ENCODE peak calls at places on chromosomes 13 and 19, in five cellular contexts. One of them, this sample, is unnamed.

GRCh38 chr19:41373993-41374392 is 2.3 kb upstream of the TMEM91 start:
- DNase-seq in progenitor cell of endocrine pancreas: no peak
- DNase-seq in type B pancreatic cell: no peak
- DNase-seq in heart right ventricle: peak; percentile 89
- DNase-seq in astrocyte of the cerebellum: peak; percentile 86
- DNase-seq in this sample: no peak

GRCh38 chr13:45587897-45588296 is 27.6 kb downstream of the ERICH6B start:
- DNase-seq in progenitor cell of endocrine pancreas: no peak
- DNase-seq in type B pancreatic cell: no peak
- DNase-seq in heart right ventricle: no peak
- DNase-seq in astrocyte of the cerebellum: no peak
- DNase-seq in this sample: no peak

GRCh38 chr19:51441410-51442390 is 16.6 kb downstream of the SIGLEC8 start:
- DNase-seq in progenitor cell of endocrine pancreas: no peak
- DNase-seq in type B pancreatic cell: peak; percentile 16
- DNase-seq in heart right ventricle: no peak
- DNase-seq in astrocyte of the cerebellum: no peak
- DNase-seq in this sample: no peak

GRCh38 chr19:10850631-10851030 is 2.4 kb downstream of the C19orf38 start:
- DNase-seq in progenitor cell of endocrine pancreas: no peak
- DNase-seq in type B pancreatic cell: no peak
- DNase-seq in heart right ventricle: no peak
- DNase-seq in astrocyte of the cerebellum: no peak
- DNase-seq in this sample: no peak

GRCh38 chr13:84651288-84651687 is 769.0 kb upstream of the SLITRK1 start:
- DNase-seq in progenitor cell of endocrine pancreas: no peak
- DNase-seq in type B pancreatic cell: no peak
- DNase-seq in heart right ventricle: no peak
- DNase-seq in astrocyte of the cerebellum: peak; percentile 54
- DNase-seq in this sample: peak; percentile 80

GRCh38 chr13:70249332-70250064 is 141.2 kb upstream of the KLHL1 start:
- DNase-seq in progenitor cell of endocrine pancreas: no peak
- DNase-seq in type B pancreatic cell: no peak
- DNase-seq in heart right ventricle: no peak
- DNase-seq in astrocyte of the cerebellum: peak; percentile 2
- DNase-seq in this sample: peak; percentile 84

GRCh38 chr13:38821753-38822551 is 135.1 kb downstream of the FREM2 start:
- DNase-seq in progenitor cell of endocrine pancreas: no peak
- DNase-seq in type B pancreatic cell: no peak
- DNase-seq in heart right ventricle: no peak
- DNase-seq in astrocyte of the cerebellum: no peak
- DNase-seq in this sample: no peak

GRCh38 chr13:48066310-48066989 is 28.5 kb downstream of the MED4 start:
- DNase-seq in progenitor cell of endocrine pancreas: no peak
- DNase-seq in type B pancreatic cell: no peak
- DNase-seq in heart right ventricle: no peak
- DNase-seq in astrocyte of the cerebellum: no peak
- DNase-seq in this sample: no peak

GRCh38 chr13:36787181-36787580 is 31.8 kb upstream of the RFXAP start:
- DNase-seq in progenitor cell of endocrine pancreas: no peak
- DNase-seq in type B pancreatic cell: no peak
- DNase-seq in heart right ventricle: no peak
- DNase-seq in astrocyte of the cerebellum: no peak
- DNase-seq in this sample: no peak

GRCh38 chr13:63124863-63125262 is 1709.2 kb upstream of the PCDH20 start:
- DNase-seq in progenitor cell of endocrine pancreas: no peak
- DNase-seq in type B pancreatic cell: no peak
- DNase-seq in heart right ventricle: no peak
- DNase-seq in astrocyte of the cerebellum: peak; percentile 15
- DNase-seq in this sample: no peak

GRCh38 chr13:106238690-106239089 is 296.8 kb downstream of the EFNB2 start:
- DNase-seq in progenitor cell of endocrine pancreas: no peak
- DNase-seq in type B pancreatic cell: no peak
- DNase-seq in heart right ventricle: no peak
- DNase-seq in astrocyte of the cerebellum: no peak
- DNase-seq in this sample: no peak

GRCh38 chr19:408441-409005 is 424 bp downstream of the C2CD4C start:
- DNase-seq in progenitor cell of endocrine pancreas: no peak
- DNase-seq in type B pancreatic cell: no peak
- DNase-seq in heart right ventricle: no peak
- DNase-seq in astrocyte of the cerebellum: no peak
- DNase-seq in this sample: no peak

GRCh38 chr13:34174671-34175145 is 356.8 kb downstream of the RFC3 start:
- DNase-seq in progenitor cell of endocrine pancreas: no peak
- DNase-seq in type B pancreatic cell: no peak
- DNase-seq in heart right ventricle: no peak
- DNase-seq in astrocyte of the cerebellum: no peak
- DNase-seq in this sample: no peak

GRCh38 chr13:83780201-83780600 is 102.1 kb downstream of the SLITRK1 start:
- DNase-seq in progenitor cell of endocrine pancreas: no peak
- DNase-seq in type B pancreatic cell: no peak
- DNase-seq in heart right ventricle: no peak
- DNase-seq in astrocyte of the cerebellum: no peak
- DNase-seq in this sample: no peak

GRCh38 chr19:17329768-17330545 is 4.7 kb downstream of the ANO8 start:
- DNase-seq in progenitor cell of endocrine pancreas: no peak
- DNase-seq in type B pancreatic cell: no peak
- DNase-seq in heart right ventricle: no peak
- DNase-seq in astrocyte of the cerebellum: no peak
- DNase-seq in this sample: no peak

GRCh38 chr13:40452741-40453665 is 213.4 kb downstream of the FOXO1 start:
- DNase-seq in progenitor cell of endocrine pancreas: no peak
- DNase-seq in type B pancreatic cell: no peak
- DNase-seq in heart right ventricle: no peak
- DNase-seq in astrocyte of the cerebellum: peak; percentile 19
- DNase-seq in this sample: no peak

GRCh38 chr13:46621133-46621532 is 68.2 kb downstream of the LRCH1 start:
- DNase-seq in progenitor cell of endocrine pancreas: no peak
- DNase-seq in type B pancreatic cell: no peak
- DNase-seq in heart right ventricle: no peak
- DNase-seq in astrocyte of the cerebellum: no peak
- DNase-seq in this sample: no peak

GRCh38 chr13:72985610-72986009 is 73.2 kb upstream of the KLF5 start:
- DNase-seq in progenitor cell of endocrine pancreas: no peak
- DNase-seq in type B pancreatic cell: no peak
- DNase-seq in heart right ventricle: no peak
- DNase-seq in astrocyte of the cerebellum: no peak
- DNase-seq in this sample: no peak

GRCh38 chr19:46861691-46862503 is 1.1 kb downstream of the ARHGAP35 start:
- DNase-seq in progenitor cell of endocrine pancreas: no peak
- DNase-seq in type B pancreatic cell: no peak
- DNase-seq in heart right ventricle: peak; percentile 22
- DNase-seq in astrocyte of the cerebellum: no peak
- DNase-seq in this sample: no peak

GRCh38 chr19:45144431-45145269 is 16.1 kb downstream of the NKPD1 start:
- DNase-seq in progenitor cell of endocrine pancreas: no peak
- DNase-seq in type B pancreatic cell: no peak
- DNase-seq in heart right ventricle: no peak
- DNase-seq in astrocyte of the cerebellum: no peak
- DNase-seq in this sample: no peak

GRCh38 chr19:11617207-11618062 is 20.2 kb downstream of the ZNF627 start:
- DNase-seq in progenitor cell of endocrine pancreas: no peak
- DNase-seq in type B pancreatic cell: no peak
- DNase-seq in heart right ventricle: no peak
- DNase-seq in astrocyte of the cerebellum: no peak
- DNase-seq in this sample: no peak

GRCh38 chr19:10228393-10228792 is 2.7 kb downstream of the S1PR2 start:
- DNase-seq in progenitor cell of endocrine pancreas: no peak
- DNase-seq in type B pancreatic cell: no peak
- DNase-seq in heart right ventricle: no peak
- DNase-seq in astrocyte of the cerebellum: no peak
- DNase-seq in this sample: no peak

GRCh38 chr19:42468273-42468796 is 25.6 kb upstream of the CXCL17 start:
- DNase-seq in progenitor cell of endocrine pancreas: no peak
- DNase-seq in type B pancreatic cell: no peak
- DNase-seq in heart right ventricle: no peak
- DNase-seq in astrocyte of the cerebellum: no peak
- DNase-seq in this sample: no peak

GRCh38 chr19:56348289-56348877 is 33.7 kb upstream of the ZSCAN5A start:
- DNase-seq in progenitor cell of endocrine pancreas: no peak
- DNase-seq in type B pancreatic cell: no peak
- DNase-seq in heart right ventricle: no peak
- DNase-seq in astrocyte of the cerebellum: no peak
- DNase-seq in this sample: no peak

GRCh38 chr13:95822303-95822702 is 145.4 kb downstream of the DNAJC3 start:
- DNase-seq in progenitor cell of endocrine pancreas: no peak
- DNase-seq in type B pancreatic cell: no peak
- DNase-seq in heart right ventricle: no peak
- DNase-seq in astrocyte of the cerebellum: no peak
- DNase-seq in this sample: no peak

GRCh38 chr13:104984296-104984818 is 1551.1 kb downstream of the EFNB2 start:
- DNase-seq in progenitor cell of endocrine pancreas: no peak
- DNase-seq in type B pancreatic cell: no peak
- DNase-seq in heart right ventricle: peak; percentile 24
- DNase-seq in astrocyte of the cerebellum: peak; percentile 84
- DNase-seq in this sample: peak; percentile 26

GRCh38 chr13:41236369-41236768 is 27.0 kb downstream of the MTRF1 start:
- DNase-seq in progenitor cell of endocrine pancreas: no peak
- DNase-seq in type B pancreatic cell: no peak
- DNase-seq in heart right ventricle: no peak
- DNase-seq in astrocyte of the cerebellum: no peak
- DNase-seq in this sample: no peak

DNA sequence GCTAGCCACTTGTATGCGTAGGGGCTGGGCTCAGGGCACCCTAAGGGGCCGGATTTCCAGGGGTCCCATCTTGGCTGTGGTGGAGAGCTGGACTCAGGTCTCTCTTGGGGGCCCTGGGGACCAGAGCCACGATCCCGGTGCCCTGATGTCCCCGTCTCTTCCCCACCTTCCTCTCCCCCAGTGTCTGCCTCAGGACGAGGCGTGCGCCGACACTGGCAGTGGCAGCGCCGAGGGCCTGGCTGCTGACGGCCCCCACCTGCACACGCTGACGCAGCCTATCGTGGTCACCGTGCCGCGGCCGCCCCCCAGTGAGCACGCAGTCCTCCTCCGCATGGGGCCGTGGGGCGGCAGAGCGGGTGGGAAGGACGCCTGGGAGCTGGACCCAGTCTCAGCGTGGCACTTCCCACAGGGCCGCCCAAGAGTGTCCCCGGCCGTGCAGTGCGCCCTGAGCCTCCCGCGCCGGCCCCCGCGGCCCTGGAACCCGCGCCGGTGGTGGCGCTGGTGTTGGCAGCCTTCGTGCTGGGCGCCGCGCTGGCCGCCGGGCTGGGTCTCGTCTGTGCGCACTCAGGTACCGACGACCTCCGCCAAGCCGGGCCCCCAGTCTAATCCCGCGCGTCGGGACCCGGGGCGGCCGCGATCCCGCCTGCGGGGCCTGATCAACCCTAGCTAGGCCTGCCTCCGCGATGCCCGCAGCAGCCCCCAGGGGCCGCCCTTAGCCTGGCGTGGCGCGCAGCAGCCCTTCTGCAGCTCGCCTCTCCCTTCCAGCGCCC is 2.7 kb upstream of the SNAPC2 start:
- DNase-seq in progenitor cell of endocrine pancreas: no peak
- DNase-seq in type B pancreatic cell: no peak
- DNase-seq in heart right ventricle: peak; percentile 57
- DNase-seq in astrocyte of the cerebellum: no peak
- DNase-seq in this sample: no peak
- TF ChIP-seq CTCF in progenitor cell of endocrine pancreas: peak; percentile 63
- TF ChIP-seq CTCF in type B pancreatic cell: peak; percentile 70
- TF ChIP-seq CTCF in heart right ventricle: peak; percentile 43
- TF ChIP-seq CTCF in astrocyte of the cerebellum: peak; percentile 74
- TF ChIP-seq CTCF in this sample: peak; percentile 55

GRCh38 chr13:88005188-88005587 is 334.0 kb downstream of the SLITRK5 start:
- DNase-seq in progenitor cell of endocrine pancreas: no peak
- DNase-seq in type B pancreatic cell: no peak
- DNase-seq in heart right ventricle: no peak
- DNase-seq in astrocyte of the cerebellum: no peak
- DNase-seq in this sample: no peak
- TF ChIP-seq CTCF in progenitor cell of endocrine pancreas: no peak
- TF ChIP-seq CTCF in type B pancreatic cell: no peak
- TF ChIP-seq CTCF in heart right ventricle: no peak
- TF ChIP-seq CTCF in astrocyte of the cerebellum: no peak
- TF ChIP-seq CTCF in this sample: peak; percentile 5

GRCh38 chr19:39085392-39085791 is 1.2 kb downstream of the ACP7 start:
- DNase-seq in progenitor cell of endocrine pancreas: no peak
- DNase-seq in type B pancreatic cell: no peak
- DNase-seq in heart right ventricle: no peak
- DNase-seq in astrocyte of the cerebellum: no peak
- DNase-seq in this sample: no peak

GRCh38 chr19:39086401-39086800 is 2.2 kb downstream of the ACP7 start:
- DNase-seq in progenitor cell of endocrine pancreas: no peak
- DNase-seq in type B pancreatic cell: no peak
- DNase-seq in heart right ventricle: no peak
- DNase-seq in astrocyte of the cerebellum: no peak
- DNase-seq in this sample: no peak

GRCh38 chr19:39087907-39088686 is 3.9 kb downstream of the ACP7 start:
- DNase-seq in progenitor cell of endocrine pancreas: no peak
- DNase-seq in type B pancreatic cell: no peak
- DNase-seq in heart right ventricle: no peak
- DNase-seq in astrocyte of the cerebellum: no peak
- DNase-seq in this sample: no peak

GRCh38 chr19:39093761-39094160 is 9.6 kb downstream of the ACP7 start:
- DNase-seq in progenitor cell of endocrine pancreas: no peak
- DNase-seq in type B pancreatic cell: no peak
- DNase-seq in heart right ventricle: no peak
- DNase-seq in astrocyte of the cerebellum: no peak
- DNase-seq in this sample: no peak

DNA sequence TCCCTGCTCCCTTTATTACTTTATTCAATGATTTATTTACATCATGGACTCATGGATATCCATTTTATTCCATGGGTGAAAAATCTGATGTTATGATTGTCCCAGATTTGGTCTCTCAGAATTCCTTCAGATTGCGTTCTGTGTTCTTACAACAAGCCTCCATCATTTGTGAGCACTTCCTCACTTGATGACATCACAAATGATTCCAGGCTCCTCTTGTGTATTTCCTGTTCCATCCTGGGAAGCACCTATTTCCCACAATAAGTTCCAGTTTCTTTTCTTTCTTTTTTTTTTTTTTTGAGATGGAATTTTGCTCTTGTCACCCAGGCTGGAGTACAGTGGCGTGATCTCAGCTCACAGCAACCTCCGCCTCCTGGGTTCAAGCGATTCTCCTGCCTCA is 6.7 kb downstream of the ACP7 start:
- DNase-seq in progenitor cell of endocrine pancreas: no peak
- DNase-seq in type B pancreatic cell: no peak
- DNase-seq in heart right ventricle: no peak
- DNase-seq in astrocyte of the cerebellum: no peak
- DNase-seq in this sample: no peak
- TF ChIP-seq CTCF in progenitor cell of endocrine pancreas: no peak
- TF ChIP-seq CTCF in type B pancreatic cell: no peak
- TF ChIP-seq CTCF in heart right ventricle: no peak
- TF ChIP-seq CTCF in astrocyte of the cerebellum: no peak
- TF ChIP-seq CTCF in this sample: no peak

GRCh38 chr19:33249740-33250366 is 24.2 kb upstream of the SLC7A10 start:
- DNase-seq in progenitor cell of endocrine pancreas: no peak
- DNase-seq in type B pancreatic cell: no peak
- DNase-seq in heart right ventricle: no peak
- DNase-seq in astrocyte of the cerebellum: no peak
- DNase-seq in this sample: no peak

GRCh38 chr19:33250500-33250899 is 24.9 kb upstream of the SLC7A10 start:
- DNase-seq in progenitor cell of endocrine pancreas: no peak
- DNase-seq in type B pancreatic cell: no peak
- DNase-seq in heart right ventricle: no peak
- DNase-seq in astrocyte of the cerebellum: no peak
- DNase-seq in this sample: no peak

GRCh38 chr19:33252418-33252962 is 26.8 kb upstream of the SLC7A10 start:
- DNase-seq in progenitor cell of endocrine pancreas: no peak
- DNase-seq in type B pancreatic cell: no peak
- DNase-seq in heart right ventricle: no peak
- DNase-seq in astrocyte of the cerebellum: no peak
- DNase-seq in this sample: no peak

GRCh38 chr19:33251526-33252090 is 26.0 kb upstream of the SLC7A10 start:
- DNase-seq in progenitor cell of endocrine pancreas: no peak
- DNase-seq in type B pancreatic cell: no peak
- DNase-seq in heart right ventricle: no peak
- DNase-seq in astrocyte of the cerebellum: no peak
- DNase-seq in this sample: no peak

GRCh38 chr19:33251076-33251475 is 25.4 kb upstream of the SLC7A10 start:
- DNase-seq in progenitor cell of endocrine pancreas: no peak
- DNase-seq in type B pancreatic cell: no peak
- DNase-seq in heart right ventricle: no peak
- DNase-seq in astrocyte of the cerebellum: no peak
- DNase-seq in this sample: no peak
- TF ChIP-seq CTCF in progenitor cell of endocrine pancreas: no peak
- TF ChIP-seq CTCF in type B pancreatic cell: no peak
- TF ChIP-seq CTCF in heart right ventricle: no peak
- TF ChIP-seq CTCF in astrocyte of the cerebellum: no peak
- TF ChIP-seq CTCF in this sample: no peak

This sample was measured in kidney epithelial cell.